ENCODE peak calls at places on chromosomes 7 and 10, in nine cellular contexts. V is AG09309; D is body of pancreas; H is mucosa of gallbladder; M is T-helper 2 cell; U is stimulated activated CD4-positive, alpha-beta T cell treated with anti-CD3 and anti-CD28 coated beads, Interleukin-1b, Interleukin-23, amount 100 ng/mL, for 48 hours; W is stomach; P is CD8-positive, alpha-beta memory T cell; Q is IMR-90. E is an unnamed sample.

GRCh38 chr10:125023862-125024495 is 82.1 kb downstream of the ZRANB1 start:
- DNase-seq in V (no peak), D (peak), H (peak), M (no peak), U (no peak), W (peak), P (no peak), Q (no peak), E (no peak)

GRCh38 chr7:17043012-17043877 is 161.5 kb upstream of the AGR3 start:
- DNase-seq in V (no peak), D (no peak), H (no peak), M (peak), U (no peak), W (no peak), P (no peak), Q (peak), E (no peak)

GRCh38 chr7:93203496-93203895 is 22.8 kb downstream of the HEPACAM2 start:
- DNase-seq in V (no peak), D (no peak), H (no peak), M (no peak), U (no peak), W (no peak), P (no peak), Q (no peak), E (no peak)

GRCh38 chr7:148702876-148703670 is 4.4 kb downstream of the CUL1 start:
- DNase-seq in V (no peak), D (no peak), H (no peak), M (no peak), U (no peak), W (no peak), P (no peak), Q (no peak), E (no peak)

GRCh38 chr10:133151528-133151927 is 8.5 kb upstream of the KNDC1 start:
- DNase-seq in V (no peak), D (no peak), H (no peak), M (no peak), U (no peak), W (no peak), P (no peak), Q (no peak), E (peak)

GRCh38 chr10:124217906-124218769 is 124.7 kb upstream of the CHST15 start:
- DNase-seq in V (no peak), D (no peak), H (no peak), M (no peak), U (no peak), W (no peak), P (no peak), Q (no peak), E (no peak)

GRCh38 chr10:32962541-32962940 is 4.5 kb upstream of the ITGB1 start:
- DNase-seq in V (no peak), D (no peak), H (no peak), M (no peak), U (no peak), W (no peak), P (no peak), Q (no peak), E (no peak)

GRCh38 chr7:106283831-106284515 is 810 bp downstream of the NAMPT start:
- DNase-seq in V (no peak), D (peak), H (peak), M (peak), U (peak), W (peak), P (no peak), Q (peak), E (peak)

GRCh38 chr10:104325436-104326430 is 12.5 kb downstream of the ITPRIP start:
- DNase-seq in V (no peak), D (no peak), H (no peak), M (no peak), U (no peak), W (no peak), P (no peak), Q (no peak), E (no peak)

GRCh38 chr7:92061154-92061553 is 73.1 kb downstream of the CYP51A1 start:
- DNase-seq in V (no peak), D (no peak), H (peak), M (no peak), U (no peak), W (no peak), P (no peak), Q (no peak), E (no peak)

GRCh38 chr7:117995850-117996650 is 122.8 kb upstream of the CTTNBP2 start:
- DNase-seq in V (no peak), D (no peak), H (no peak), M (no peak), U (no peak), W (no peak), P (no peak), Q (peak), E (no peak)

GRCh38 chr7:35646289-35647033 is 48.5 kb downstream of the HERPUD2 start:
- DNase-seq in V (no peak), D (peak), H (no peak), M (peak), U (no peak), W (no peak), P (no peak), Q (no peak), E (no peak)

GRCh38 chr10:22029450-22030236 is 26.1 kb upstream of the DNAJC1 start:
- DNase-seq in V (no peak), D (no peak), H (no peak), M (peak), U (no peak), W (no peak), P (no peak), Q (no peak), E (no peak)

GRCh38 chr10:124701435-124701834 is 42.7 kb downstream of the FAM53B start:
- DNase-seq in V (no peak), D (peak), H (peak), M (no peak), U (no peak), W (peak), P (no peak), Q (peak), E (peak)

GRCh38 chr7:15332962-15333361 is 228.9 kb downstream of the AGMO start:
- DNase-seq in V (no peak), D (no peak), H (no peak), M (no peak), U (no peak), W (no peak), P (no peak), Q (no peak), E (no peak)

GRCh38 chr10:70221030-70221429 is 12.2 kb downstream of the PPA1 start:
- DNase-seq in V (no peak), D (no peak), H (no peak), M (no peak), U (no peak), W (no peak), P (no peak), Q (no peak), E (no peak)

GRCh38 chr7:137574836-137575235 is 231.3 kb upstream of the PTN start:
- DNase-seq in V (no peak), D (no peak), H (no peak), M (no peak), U (no peak), W (no peak), P (no peak), Q (peak), E (no peak)

GRCh38 chr7:104584620-104585019 is 256.2 kb downstream of the LHFPL3 start:
- DNase-seq in V (no peak), D (no peak), H (no peak), M (no peak), U (no peak), W (no peak), P (no peak), Q (no peak), E (no peak)

GRCh38 chr10:24706479-24707118 is 17.1 kb downstream of the ARHGAP21 start:
- DNase-seq in V (peak), D (peak), H (no peak), M (peak), U (peak), W (no peak), P (no peak), Q (peak), E (no peak)

GRCh38 chr10:45580781-45581496 is 91.6 kb downstream of the ZFAND4 start:
- DNase-seq in V (no peak), D (peak), H (no peak), M (peak), U (no peak), W (no peak), P (peak), Q (no peak), E (no peak)

GRCh38 chr7:139384611-139385010 is 24.9 kb downstream of the LUC7L2 start:
- DNase-seq in V (no peak), D (no peak), H (no peak), M (no peak), U (no peak), W (no peak), P (no peak), Q (no peak), E (no peak)

GRCh38 chr7:132345730-132346129 is 230.5 kb downstream of the PLXNA4 start:
- DNase-seq in V (no peak), D (no peak), H (no peak), M (no peak), U (no peak), W (no peak), P (no peak), Q (no peak), E (no peak)

GRCh38 chr10:10317151-10317550 is 700.5 kb upstream of the CELF2 start:
- DNase-seq in V (no peak), D (no peak), H (no peak), M (no peak), U (no peak), W (no peak), P (no peak), Q (peak), E (no peak)

GRCh38 chr7:2032030-2032875 is 200.5 kb downstream of the MAD1L1 start:
- DNase-seq in V (no peak), D (peak), H (no peak), M (no peak), U (no peak), W (peak), P (no peak), Q (peak), E (peak)

GRCh38 chr7:124856299-124856888 is 73.2 kb downstream of the POT1 start:
- DNase-seq in V (peak), D (no peak), H (no peak), M (peak), U (no peak), W (no peak), P (peak), Q (peak), E (no peak)

GRCh38 chr10:79488303-79488702 is 24.0 kb upstream of the EIF5AL1 start:
- DNase-seq in V (peak), D (peak), H (peak), M (no peak), U (no peak), W (peak), P (no peak), Q (peak), E (no peak)

GRCh38 chr10:72254891-72255568 is 18.7 kb upstream of the DDIT4 start:
- DNase-seq in V (no peak), D (peak), H (peak), M (peak), U (peak), W (peak), P (peak), Q (peak), E (peak)

GRCh38 chr7:102891693-102892261 is 21.0 kb upstream of the LRRC17 start:
- DNase-seq in V (peak), D (peak), H (peak), M (no peak), U (no peak), W (peak), P (no peak), Q (peak), E (no peak)

GRCh38 chr7:134605978-134606923 is 40.4 kb upstream of the BPGM start:
- DNase-seq in V (no peak), D (peak), H (peak), M (peak), U (peak), W (peak), P (peak), Q (peak), E (peak)

GRCh38 chr10:126013489-126014281 is 117.3 kb downstream of the FANK1 start:
- DNase-seq in V (peak), D (peak), H (no peak), M (peak), U (peak), W (no peak), P (no peak), Q (peak), E (no peak)

GRCh38 chr10:52615349-52615748 is 157.2 kb downstream of the MBL2 start:
- DNase-seq in V (no peak), D (no peak), H (no peak), M (no peak), U (no peak), W (no peak), P (no peak), Q (peak), E (no peak)

GRCh38 chr7:138889982-138890381 is 91.2 kb downstream of the KIAA1549 start:
- DNase-seq in V (no peak), D (no peak), H (no peak), M (no peak), U (no peak), W (no peak), P (no peak), Q (no peak), E (no peak)

GRCh38 chr7:22806754-22807153 is 15.9 kb downstream of the TOMM7 start:
- DNase-seq in V (no peak), D (no peak), H (no peak), M (no peak), U (no peak), W (no peak), P (no peak), Q (no peak), E (no peak)